ENCODE peak calls at places on chromosomes 7 and 10, in five cellular contexts. L is NCI-H1105 treated with DMSO at 0.1 percent for 48 hours, D is LoVo, H is T-helper 2 cell, Q is GDM1. X is an unnamed sample.

GRCh38 chr10:68992721-68993440 is 4.3 kb downstream of the KIFBP start:
- DNase-seq in L (no peak), D (no peak), H (no peak), Q (no peak), X (no peak)

GRCh38 chr7:65872776-65873581 is at the start of gene VKORC1L1:
- DNase-seq in L (peak; percentile 79), D (peak; percentile 99), H (peak; percentile 91), Q (peak; percentile 92), X (peak; percentile 72)

GRCh38 chr7:112877671-112878460 is 87.7 kb upstream of the TMEM168 start:
- DNase-seq in L (no peak), D (no peak), H (no peak), Q (no peak), X (no peak)

GRCh38 chr7:14714161-14714728 is 188.3 kb downstream of the DGKB start:
- DNase-seq in L (no peak), D (no peak), H (no peak), Q (no peak), X (no peak)

GRCh38 chr7:78968951-78969350 is 484.5 kb downstream of the MAGI2 start:
- DNase-seq in L (no peak), D (no peak), H (no peak), Q (no peak), X (no peak)

GRCh38 chr7:68544851-68545250 is 1053.4 kb upstream of the AUTS2 start:
- DNase-seq in L (no peak), D (no peak), H (no peak), Q (no peak), X (no peak)

GRCh38 chr7:100888529-100888987 is 957 bp downstream of the UFSP1 start:
- DNase-seq in L (no peak), D (no peak), H (no peak), Q (no peak), X (no peak)

GRCh38 chr10:79413196-79413595 is 32.2 kb downstream of the ZCCHC24 start:
- DNase-seq in L (no peak), D (no peak), H (no peak), Q (no peak), X (no peak)

GRCh38 chr7:21580073-21580521 is 37.3 kb downstream of the DNAH11 start:
- DNase-seq in L (peak; percentile 60), D (peak; percentile 58), H (no peak), Q (no peak), X (peak; percentile 89)

GRCh38 chr7:133412942-133413341 is 160.1 kb downstream of the EXOC4 start:
- DNase-seq in L (no peak), D (no peak), H (no peak), Q (no peak), X (no peak)

GRCh38 chr7:34333925-34334324 is 324.1 kb upstream of the NPSR1 start:
- DNase-seq in L (no peak), D (no peak), H (no peak), Q (no peak), X (no peak)

GRCh38 chr7:67854236-67854635 is 857.6 kb downstream of the TYW1 start:
- DNase-seq in L (no peak), D (no peak), H (no peak), Q (no peak), X (peak; percentile 3)

GRCh38 chr7:122301858-122302745 is 2.4 kb downstream of the FEZF1 start:
- DNase-seq in L (no peak), D (no peak), H (no peak), Q (no peak), X (no peak)

GRCh38 chr10:19930936-19931859 is 115.0 kb downstream of the PLXDC2 start:
- DNase-seq in L (peak; percentile 15), D (no peak), H (no peak), Q (no peak), X (peak; percentile 39)

GRCh38 chr10:71595649-71596048 is 123.9 kb downstream of the C10orf105 start:
- DNase-seq in L (no peak), D (no peak), H (no peak), Q (no peak), X (no peak)

GRCh38 chr10:54194768-54195167 is 606.3 kb downstream of the PCDH15 start:
- DNase-seq in L (no peak), D (no peak), H (no peak), Q (no peak), X (no peak)

GRCh38 chr10:127021771-127022170 is 116.5 kb downstream of the DOCK1 start:
- DNase-seq in L (no peak), D (no peak), H (no peak), Q (no peak), X (no peak)

GRCh38 chr10:85548038-85548437 is 818.6 kb downstream of the GRID1 start:
- DNase-seq in L (peak; percentile 46), D (peak; percentile 59), H (no peak), Q (no peak), X (peak; percentile 71)

GRCh38 chr7:152527610-152528032 is 91.8 kb upstream of the KMT2C start:
- DNase-seq in L (no peak), D (no peak), H (no peak), Q (no peak), X (no peak)

GRCh38 chr7:39735903-39736302 is 112.5 kb downstream of the RALA start:
- DNase-seq in L (no peak), D (peak; percentile 21), H (no peak), Q (no peak), X (no peak)

GRCh38 chr10:100006241-100006886 is 3.4 kb downstream of the DNMBP start:
- DNase-seq in L (no peak), D (peak; percentile 77), H (no peak), Q (peak; percentile 18), X (no peak)

GRCh38 chr10:110209926-110210662 is 2.7 kb downstream of the MXI1 start:
- DNase-seq in L (peak; percentile 0), D (peak; percentile 20), H (no peak), Q (no peak), X (no peak)

GRCh38 chr10:110075726-110076125 is 67.9 kb downstream of the ADD3 start:
- DNase-seq in L (no peak), D (no peak), H (no peak), Q (no peak), X (no peak)

GRCh38 chr7:134584290-134584689 is 35.4 kb downstream of the AKR1B15 start:
- DNase-seq in L (no peak), D (no peak), H (no peak), Q (no peak), X (no peak)

GRCh38 chr7:65975814-65976445 is 6.1 kb downstream of the GUSB start:
- DNase-seq in L (no peak), D (no peak), H (no peak), Q (no peak), X (no peak)

GRCh38 chr10:61066661-61067353 is 122.8 kb upstream of the RHOBTB1 start:
- DNase-seq in L (no peak), D (no peak), H (no peak), Q (no peak), X (no peak)

X was measured in DMS153.